ENCODE peak calls at places on chromosomes 6 and 20, in nine cellular contexts. One of them, this sample, is unnamed.

GRCh38 chr20:20083796-20084195 is 31.5 kb downstream of the CFAP61 start:
- DNase-seq in heart left ventricle: no peak
- DNase-seq in uterus: no peak
- DNase-seq in ovary: no peak
- DNase-seq in transverse colon: no peak
- DNase-seq in sigmoid colon: no peak
- DNase-seq in adrenal gland: no peak
- DNase-seq in K562: peak; percentile 7
- DNase-seq in A549: peak; percentile 39
- DNase-seq in this sample: no peak

GRCh38 chr20:50900261-50900660 is 31.0 kb downstream of the ADNP start:
- DNase-seq in adrenal gland: no peak
- DNase-seq in heart left ventricle: no peak
- DNase-seq in A549: no peak
- DNase-seq in transverse colon: no peak
- DNase-seq in sigmoid colon: no peak
- DNase-seq in K562: no peak
- DNase-seq in ovary: no peak
- DNase-seq in uterus: no peak
- DNase-seq in this sample: no peak

GRCh38 chr20:2109425-2110210 is 8.0 kb downstream of the STK35 start:
- DNase-seq in adrenal gland: peak; percentile 64
- DNase-seq in transverse colon: peak; percentile 46
- DNase-seq in sigmoid colon: peak; percentile 80
- DNase-seq in K562: no peak
- DNase-seq in heart left ventricle: peak; percentile 89
- DNase-seq in uterus: no peak
- DNase-seq in A549: no peak
- DNase-seq in ovary: peak; percentile 45
- DNase-seq in this sample: no peak

GRCh38 chr20:10551732-10552724 is 116.9 kb downstream of the SLX4IP start:
- DNase-seq in A549: no peak
- DNase-seq in adrenal gland: no peak
- DNase-seq in heart left ventricle: no peak
- DNase-seq in transverse colon: no peak
- DNase-seq in K562: no peak
- DNase-seq in uterus: peak; percentile 39
- DNase-seq in ovary: no peak
- DNase-seq in sigmoid colon: no peak
- DNase-seq in this sample: no peak

GRCh38 chr6:1113921-1114320 is 198.0 kb upstream of the FOXQ1 start:
- DNase-seq in sigmoid colon: no peak
- DNase-seq in heart left ventricle: no peak
- DNase-seq in K562: no peak
- DNase-seq in uterus: no peak
- DNase-seq in A549: no peak
- DNase-seq in transverse colon: no peak
- DNase-seq in ovary: no peak
- DNase-seq in adrenal gland: no peak
- DNase-seq in this sample: no peak

GRCh38 chr6:110566346-110567125 is 90.1 kb upstream of the SLC22A16 start:
- DNase-seq in transverse colon: peak; percentile 48
- DNase-seq in adrenal gland: no peak
- DNase-seq in A549: no peak
- DNase-seq in ovary: no peak
- DNase-seq in sigmoid colon: no peak
- DNase-seq in heart left ventricle: peak; percentile 52
- DNase-seq in K562: no peak
- DNase-seq in uterus: no peak
- DNase-seq in this sample: no peak

GRCh38 chr6:99241905-99242534 is 107.5 kb downstream of the FAXC start:
- DNase-seq in transverse colon: no peak
- DNase-seq in sigmoid colon: no peak
- DNase-seq in heart left ventricle: no peak
- DNase-seq in A549: peak; percentile 40
- DNase-seq in K562: peak; percentile 16
- DNase-seq in adrenal gland: no peak
- DNase-seq in ovary: no peak
- DNase-seq in uterus: no peak
- DNase-seq in this sample: no peak

GRCh38 chr6:6676910-6677441 is 88.5 kb downstream of the LY86 start:
- DNase-seq in sigmoid colon: peak; percentile 85
- DNase-seq in heart left ventricle: peak; percentile 71
- DNase-seq in uterus: peak; percentile 80
- DNase-seq in A549: peak; percentile 68
- DNase-seq in K562: peak; percentile 73
- DNase-seq in adrenal gland: peak; percentile 74
- DNase-seq in transverse colon: peak; percentile 90
- DNase-seq in ovary: peak; percentile 77
- DNase-seq in this sample: no peak

GRCh38 chr6:34305982-34306702 is 57.3 kb upstream of the SMIM29 start:
- DNase-seq in uterus: peak; percentile 36
- DNase-seq in heart left ventricle: peak; percentile 48
- DNase-seq in A549: no peak
- DNase-seq in K562: peak; percentile 62
- DNase-seq in ovary: peak; percentile 55
- DNase-seq in adrenal gland: no peak
- DNase-seq in sigmoid colon: no peak
- DNase-seq in transverse colon: no peak
- DNase-seq in this sample: no peak

GRCh38 chr6:125904871-125905270 is 51.7 kb upstream of the HINT3 start:
- DNase-seq in uterus: no peak
- DNase-seq in ovary: no peak
- DNase-seq in heart left ventricle: no peak
- DNase-seq in K562: no peak
- DNase-seq in A549: no peak
- DNase-seq in adrenal gland: peak; percentile 83
- DNase-seq in transverse colon: no peak
- DNase-seq in sigmoid colon: no peak
- DNase-seq in this sample: no peak

GRCh38 chr6:114304304-114304887 is 38.4 kb downstream of the HS3ST5 start:
- DNase-seq in adrenal gland: no peak
- DNase-seq in A549: peak; percentile 9
- DNase-seq in K562: no peak
- DNase-seq in sigmoid colon: no peak
- DNase-seq in ovary: no peak
- DNase-seq in uterus: no peak
- DNase-seq in heart left ventricle: no peak
- DNase-seq in transverse colon: no peak
- DNase-seq in this sample: no peak

GRCh38 chr6:44263357-44264100 is 1.8 kb downstream of the NFKBIE start:
- DNase-seq in uterus: no peak
- DNase-seq in ovary: no peak
- DNase-seq in heart left ventricle: peak; percentile 25
- DNase-seq in transverse colon: peak; percentile 33
- DNase-seq in sigmoid colon: no peak
- DNase-seq in K562: no peak
- DNase-seq in A549: peak; percentile 24
- DNase-seq in adrenal gland: no peak
- DNase-seq in this sample: no peak

GRCh38 chr6:14862845-14863244 is 383.0 kb upstream of the JARID2 start:
- DNase-seq in uterus: no peak
- DNase-seq in K562: no peak
- DNase-seq in sigmoid colon: no peak
- DNase-seq in adrenal gland: no peak
- DNase-seq in heart left ventricle: no peak
- DNase-seq in transverse colon: no peak
- DNase-seq in A549: no peak
- DNase-seq in ovary: no peak
- DNase-seq in this sample: no peak

GRCh38 chr20:31551581-31552081 is 37.4 kb downstream of the HM13 start:
- DNase-seq in transverse colon: no peak
- DNase-seq in K562: no peak
- DNase-seq in sigmoid colon: no peak
- DNase-seq in A549: no peak
- DNase-seq in ovary: no peak
- DNase-seq in uterus: no peak
- DNase-seq in adrenal gland: no peak
- DNase-seq in heart left ventricle: no peak
- DNase-seq in this sample: no peak

GRCh38 chr6:169579712-169580111 is 122.1 kb downstream of the WDR27 start:
- DNase-seq in K562: no peak
- DNase-seq in ovary: no peak
- DNase-seq in sigmoid colon: no peak
- DNase-seq in heart left ventricle: no peak
- DNase-seq in A549: no peak
- DNase-seq in uterus: no peak
- DNase-seq in adrenal gland: no peak
- DNase-seq in transverse colon: no peak
- DNase-seq in this sample: no peak

GRCh38 chr6:39128106-39128505 is 13.1 kb upstream of the SAYSD1 start:
- DNase-seq in A549: no peak
- DNase-seq in ovary: no peak
- DNase-seq in heart left ventricle: no peak
- DNase-seq in uterus: no peak
- DNase-seq in sigmoid colon: no peak
- DNase-seq in K562: no peak
- DNase-seq in transverse colon: no peak
- DNase-seq in adrenal gland: no peak
- DNase-seq in this sample: no peak

GRCh38 chr6:89834884-89835792 is 5.5 kb downstream of the CASP8AP2 start:
- DNase-seq in K562: no peak
- DNase-seq in transverse colon: no peak
- DNase-seq in adrenal gland: no peak
- DNase-seq in heart left ventricle: no peak
- DNase-seq in ovary: no peak
- DNase-seq in sigmoid colon: no peak
- DNase-seq in A549: no peak
- DNase-seq in uterus: no peak
- DNase-seq in this sample: no peak

GRCh38 chr6:156884306-156884705 is 107.1 kb downstream of the ARID1B start:
- DNase-seq in K562: no peak
- DNase-seq in ovary: no peak
- DNase-seq in heart left ventricle: no peak
- DNase-seq in A549: no peak
- DNase-seq in sigmoid colon: no peak
- DNase-seq in adrenal gland: no peak
- DNase-seq in uterus: no peak
- DNase-seq in transverse colon: no peak
- DNase-seq in this sample: no peak

GRCh38 chr6:167850792-167851191 is 24.1 kb downstream of the AFDN start:
- DNase-seq in K562: no peak
- DNase-seq in ovary: no peak
- DNase-seq in heart left ventricle: no peak
- DNase-seq in adrenal gland: no peak
- DNase-seq in sigmoid colon: no peak
- DNase-seq in uterus: no peak
- DNase-seq in transverse colon: no peak
- DNase-seq in A549: no peak
- DNase-seq in this sample: no peak

GRCh38 chr6:15901141-15902115 is 227.5 kb upstream of the MYLIP start:
- DNase-seq in ovary: no peak
- DNase-seq in uterus: no peak
- DNase-seq in heart left ventricle: no peak
- DNase-seq in transverse colon: peak; percentile 22
- DNase-seq in sigmoid colon: no peak
- DNase-seq in adrenal gland: no peak
- DNase-seq in K562: peak; percentile 54
- DNase-seq in A549: no peak
- DNase-seq in this sample: no peak
- H3K4me1 ChIP-seq in ovary: no peaks in the 10 kb centered on the region
- H3K4me1 ChIP-seq in uterus: no peaks in the 10 kb centered on the region
- H3K4me1 ChIP-seq in heart left ventricle: peaks cover 13% of the 10 kb centered on the region
- H3K4me1 ChIP-seq in transverse colon: peaks cover 5% of the 10 kb centered on the region
- H3K4me1 ChIP-seq in sigmoid colon: no peaks in the 10 kb centered on the region
- H3K4me1 ChIP-seq in adrenal gland: peaks cover 6% of the 10 kb centered on the region
- H3K4me1 ChIP-seq in K562: peaks cover 42% of the 10 kb centered on the region
- H3K4me1 ChIP-seq in A549: no peaks in the 10 kb centered on the region
- H3K4me1 ChIP-seq in this sample: peaks cover 17% of the 10 kb centered on the region

DNA sequence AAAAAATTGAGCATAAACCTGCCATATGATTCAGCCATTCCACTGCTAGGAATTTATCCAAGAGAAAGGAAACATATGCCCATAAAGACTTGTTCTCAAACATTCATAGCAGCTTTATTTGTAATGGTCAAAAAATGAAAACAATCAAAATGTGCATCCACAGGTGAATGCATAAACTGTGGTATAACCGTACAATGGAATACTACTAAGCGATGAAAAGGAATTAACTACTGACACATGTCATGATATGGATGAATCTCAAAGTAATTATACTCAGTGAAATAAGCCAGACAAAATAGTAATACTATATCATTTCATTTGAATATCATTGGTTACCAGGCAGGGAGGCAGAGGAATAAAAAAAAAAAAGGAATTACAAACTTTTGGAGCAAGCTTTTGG is 25.8 kb upstream of the BRPF3 start:
- DNase-seq in adrenal gland: no peak
- DNase-seq in heart left ventricle: no peak
- DNase-seq in A549: no peak
- DNase-seq in sigmoid colon: no peak
- DNase-seq in K562: no peak
- DNase-seq in ovary: no peak
- DNase-seq in transverse colon: no peak
- DNase-seq in uterus: no peak
- DNase-seq in this sample: no peak
- TF ChIP-seq POLR2A in adrenal gland: no peak
- TF ChIP-seq POLR2A in heart left ventricle: no peak
- TF ChIP-seq POLR2A in A549: no peak
- TF ChIP-seq POLR2A in sigmoid colon: no peak
- TF ChIP-seq POLR2A in K562: no peak
- TF ChIP-seq POLR2A in ovary: no peak
- TF ChIP-seq POLR2A in transverse colon: no peak
- TF ChIP-seq POLR2A in uterus: no peak
- TF ChIP-seq POLR2A in this sample: no peak

GRCh38 chr6:24477070-24477469 is 12.3 kb downstream of the GPLD1 start:
- DNase-seq in uterus: no peak
- DNase-seq in A549: no peak
- DNase-seq in sigmoid colon: no peak
- DNase-seq in ovary: no peak
- DNase-seq in adrenal gland: no peak
- DNase-seq in heart left ventricle: no peak
- DNase-seq in transverse colon: no peak
- DNase-seq in K562: no peak
- DNase-seq in this sample: no peak
- H3K4me1 ChIP-seq in uterus: no peaks in the 10 kb centered on the region
- H3K4me1 ChIP-seq in A549: peaks cover 4% of the 10 kb centered on the region
- H3K4me1 ChIP-seq in sigmoid colon: no peaks in the 10 kb centered on the region
- H3K4me1 ChIP-seq in ovary: no peaks in the 10 kb centered on the region
- H3K4me1 ChIP-seq in adrenal gland: no peaks in the 10 kb centered on the region
- H3K4me1 ChIP-seq in heart left ventricle: no peaks in the 10 kb centered on the region
- H3K4me1 ChIP-seq in transverse colon: no peaks in the 10 kb centered on the region
- H3K4me1 ChIP-seq in K562: no peaks in the 10 kb centered on the region
- H3K4me1 ChIP-seq in this sample: no peaks in the 10 kb centered on the region

DNA sequence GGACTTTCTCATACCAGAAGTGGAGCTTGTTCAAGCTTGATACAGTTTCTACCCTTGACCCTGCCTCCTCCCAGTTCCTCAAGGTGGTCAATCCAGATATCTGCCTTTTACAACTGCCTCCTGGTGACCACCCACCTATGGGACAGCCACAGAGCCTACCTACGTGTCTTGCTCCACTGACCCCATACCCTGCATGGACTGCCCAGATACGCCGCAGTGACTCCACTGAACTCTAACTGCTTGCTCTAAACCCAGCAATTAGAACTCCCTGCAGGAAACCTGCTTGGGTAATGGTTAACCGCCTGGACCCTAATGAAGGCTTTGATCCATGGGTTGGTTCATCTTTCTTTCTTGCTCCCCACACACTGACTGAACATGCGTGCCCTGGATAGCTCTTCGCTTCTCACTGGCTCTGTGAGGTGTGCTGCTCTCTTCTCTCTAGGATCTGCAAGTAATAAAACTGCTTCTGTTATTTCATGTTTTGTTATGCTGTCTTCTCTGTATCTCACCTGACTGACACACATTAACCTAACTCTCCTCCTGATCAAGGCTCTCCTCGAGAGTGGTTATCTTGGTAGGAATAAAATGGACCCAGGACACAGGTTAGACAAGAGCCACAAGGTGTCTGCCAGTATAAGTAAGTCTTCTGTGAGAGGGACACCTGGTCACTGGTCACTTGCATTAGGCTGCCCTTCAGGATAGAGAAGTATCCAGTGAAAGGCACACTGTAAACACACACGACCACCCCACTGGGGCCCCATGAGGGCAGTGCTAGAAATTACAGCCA is 79.2 kb downstream of the CHD6 start:
- DNase-seq in sigmoid colon: no peak
- DNase-seq in adrenal gland: no peak
- DNase-seq in uterus: no peak
- DNase-seq in K562: peak; percentile 83
- DNase-seq in heart left ventricle: no peak
- DNase-seq in transverse colon: no peak
- DNase-seq in ovary: no peak
- DNase-seq in A549: no peak
- DNase-seq in this sample: no peak
- TF ChIP-seq POLR2A in sigmoid colon: no peak
- TF ChIP-seq POLR2A in adrenal gland: no peak
- TF ChIP-seq POLR2A in uterus: no peak
- TF ChIP-seq POLR2A in K562: no peak
- TF ChIP-seq POLR2A in heart left ventricle: no peak
- TF ChIP-seq POLR2A in transverse colon: no peak
- TF ChIP-seq POLR2A in ovary: no peak
- TF ChIP-seq POLR2A in A549: no peak
- TF ChIP-seq POLR2A in this sample: no peak